ENCODE peak calls at places on chromosomes 2 and 18, in eight cellular contexts. One of them, this sample, is unnamed.

GRCh38 chr2:165648826-165649225 is 145.2 kb downstream of the GALNT3 start:
- DNase-seq in lung: no peak
- DNase-seq in hepatocyte: no peak
- DNase-seq in nephron progenitor cell: no peak
- DNase-seq in RWPE1: no peak
- DNase-seq in tibial nerve: no peak
- DNase-seq in chondrocyte: no peak
- DNase-seq in cardiac fibroblast: no peak
- DNase-seq in this sample: no peak

GRCh38 chr2:8146329-8147048 is 535.4 kb upstream of the ID2 start:
- DNase-seq in nephron progenitor cell: no peak
- DNase-seq in chondrocyte: no peak
- DNase-seq in tibial nerve: no peak
- DNase-seq in RWPE1: no peak
- DNase-seq in lung: no peak
- DNase-seq in hepatocyte: no peak
- DNase-seq in cardiac fibroblast: peak; percentile 39
- DNase-seq in this sample: no peak

GRCh38 chr18:48550101-48550729 is 11.4 kb downstream of the CTIF start:
- DNase-seq in hepatocyte: no peak
- DNase-seq in chondrocyte: no peak
- DNase-seq in cardiac fibroblast: no peak
- DNase-seq in nephron progenitor cell: no peak
- DNase-seq in tibial nerve: no peak
- DNase-seq in RWPE1: no peak
- DNase-seq in lung: no peak
- DNase-seq in this sample: no peak

GRCh38 chr2:71796174-71796592 is 342.8 kb downstream of the DYSF start:
- DNase-seq in nephron progenitor cell: no peak
- DNase-seq in RWPE1: peak; percentile 26
- DNase-seq in cardiac fibroblast: peak; percentile 56
- DNase-seq in hepatocyte: no peak
- DNase-seq in chondrocyte: no peak
- DNase-seq in lung: no peak
- DNase-seq in tibial nerve: no peak
- DNase-seq in this sample: no peak

GRCh38 chr18:12744103-12744502 is 41.3 kb downstream of the PSMG2 start:
- DNase-seq in lung: no peak
- DNase-seq in cardiac fibroblast: peak; percentile 90
- DNase-seq in chondrocyte: no peak
- DNase-seq in hepatocyte: peak; percentile 53
- DNase-seq in nephron progenitor cell: no peak
- DNase-seq in tibial nerve: no peak
- DNase-seq in RWPE1: peak; percentile 67
- DNase-seq in this sample: peak; percentile 68

GRCh38 chr2:196590286-196590685 is 49.2 kb upstream of the CCDC150 start:
- DNase-seq in cardiac fibroblast: no peak
- DNase-seq in tibial nerve: no peak
- DNase-seq in hepatocyte: no peak
- DNase-seq in RWPE1: no peak
- DNase-seq in nephron progenitor cell: no peak
- DNase-seq in chondrocyte: no peak
- DNase-seq in lung: no peak
- DNase-seq in this sample: no peak

GRCh38 chr2:142819411-142819810 is 58.1 kb upstream of the KYNU start:
- DNase-seq in lung: no peak
- DNase-seq in nephron progenitor cell: no peak
- DNase-seq in hepatocyte: no peak
- DNase-seq in cardiac fibroblast: no peak
- DNase-seq in RWPE1: no peak
- DNase-seq in tibial nerve: no peak
- DNase-seq in chondrocyte: no peak
- DNase-seq in this sample: no peak

GRCh38 chr2:6186332-6187100 is 494.3 kb downstream of the SOX11 start:
- DNase-seq in lung: peak; percentile 44
- DNase-seq in hepatocyte: peak; percentile 72
- DNase-seq in RWPE1: peak; percentile 4
- DNase-seq in tibial nerve: no peak
- DNase-seq in cardiac fibroblast: peak; percentile 48
- DNase-seq in nephron progenitor cell: peak; percentile 20
- DNase-seq in chondrocyte: no peak
- DNase-seq in this sample: no peak

GRCh38 chr2:195514365-195514764 is 142.7 kb upstream of the SLC39A10 start:
- DNase-seq in RWPE1: no peak
- DNase-seq in cardiac fibroblast: peak; percentile 9
- DNase-seq in hepatocyte: no peak
- DNase-seq in lung: no peak
- DNase-seq in nephron progenitor cell: no peak
- DNase-seq in tibial nerve: no peak
- DNase-seq in chondrocyte: no peak
- DNase-seq in this sample: no peak

GRCh38 chr18:61753373-61753772 is 139.4 kb downstream of the RNF152 start:
- DNase-seq in RWPE1: no peak
- DNase-seq in nephron progenitor cell: no peak
- DNase-seq in lung: no peak
- DNase-seq in tibial nerve: no peak
- DNase-seq in hepatocyte: no peak
- DNase-seq in cardiac fibroblast: no peak
- DNase-seq in chondrocyte: no peak
- DNase-seq in this sample: no peak

GRCh38 chr18:31241900-31242409 is 76.0 kb upstream of the DSG1 start:
- DNase-seq in cardiac fibroblast: no peak
- DNase-seq in RWPE1: peak; percentile 83
- DNase-seq in nephron progenitor cell: peak; percentile 68
- DNase-seq in hepatocyte: peak; percentile 77
- DNase-seq in lung: no peak
- DNase-seq in chondrocyte: no peak
- DNase-seq in tibial nerve: no peak
- DNase-seq in this sample: no peak

GRCh38 chr18:42105382-42105781 is 150.3 kb downstream of the PIK3C3 start:
- DNase-seq in tibial nerve: no peak
- DNase-seq in lung: no peak
- DNase-seq in RWPE1: no peak
- DNase-seq in cardiac fibroblast: no peak
- DNase-seq in nephron progenitor cell: no peak
- DNase-seq in hepatocyte: no peak
- DNase-seq in chondrocyte: no peak
- DNase-seq in this sample: no peak
- TF ChIP-seq CTCF in tibial nerve: no peak
- TF ChIP-seq CTCF in lung: no peak
- TF ChIP-seq CTCF in RWPE1: no peak
- TF ChIP-seq CTCF in cardiac fibroblast: no peak
- TF ChIP-seq CTCF in nephron progenitor cell: no peak
- TF ChIP-seq CTCF in hepatocyte: no peak
- TF ChIP-seq CTCF in chondrocyte: no peak
- TF ChIP-seq CTCF in this sample: no peak

DNA sequence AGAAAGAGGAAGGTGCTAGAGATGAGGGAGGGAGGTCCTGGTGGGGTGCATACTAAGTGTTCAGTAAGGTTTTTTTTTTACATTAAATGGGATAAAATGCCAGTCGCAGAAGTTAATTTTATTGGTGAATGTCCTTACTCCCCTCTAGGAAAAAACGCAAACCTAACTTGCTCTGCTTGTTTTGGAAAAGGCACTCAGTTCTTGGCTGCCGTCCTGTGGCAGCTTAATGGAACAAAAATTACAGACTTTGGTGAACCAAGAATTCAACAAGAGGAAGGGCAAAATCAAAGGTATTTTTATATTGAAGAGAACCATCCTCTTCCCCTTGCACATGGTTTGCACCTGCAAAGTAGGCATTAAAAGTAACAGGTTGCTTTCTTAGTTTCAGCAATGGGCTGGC is 12.7 kb upstream of the IL18R1 start:
- DNase-seq in cardiac fibroblast: peak; percentile 40
- DNase-seq in RWPE1: no peak
- DNase-seq in lung: no peak
- DNase-seq in hepatocyte: no peak
- DNase-seq in chondrocyte: no peak
- DNase-seq in nephron progenitor cell: no peak
- DNase-seq in tibial nerve: no peak
- DNase-seq in this sample: no peak
- TF ChIP-seq CTCF in cardiac fibroblast: peak; percentile 41
- TF ChIP-seq CTCF in RWPE1: no peak
- TF ChIP-seq CTCF in lung: no peak
- TF ChIP-seq CTCF in hepatocyte: peak; percentile 12
- TF ChIP-seq CTCF in chondrocyte: peak; percentile 32
- TF ChIP-seq CTCF in nephron progenitor cell: no peak
- TF ChIP-seq CTCF in tibial nerve: no peak
- TF ChIP-seq CTCF in this sample: no peak

GRCh38 chr2:136796339-136796738 is 31.0 kb downstream of the THSD7B start:
- DNase-seq in tibial nerve: no peak
- DNase-seq in hepatocyte: no peak
- DNase-seq in chondrocyte: no peak
- DNase-seq in cardiac fibroblast: no peak
- DNase-seq in lung: no peak
- DNase-seq in RWPE1: no peak
- DNase-seq in nephron progenitor cell: no peak
- DNase-seq in this sample: no peak
- TF ChIP-seq CTCF in tibial nerve: no peak
- TF ChIP-seq CTCF in hepatocyte: peak; percentile 17
- TF ChIP-seq CTCF in chondrocyte: no peak
- TF ChIP-seq CTCF in cardiac fibroblast: no peak
- TF ChIP-seq CTCF in lung: no peak
- TF ChIP-seq CTCF in RWPE1: no peak
- TF ChIP-seq CTCF in nephron progenitor cell: peak; percentile 19
- TF ChIP-seq CTCF in this sample: no peak

DNA sequence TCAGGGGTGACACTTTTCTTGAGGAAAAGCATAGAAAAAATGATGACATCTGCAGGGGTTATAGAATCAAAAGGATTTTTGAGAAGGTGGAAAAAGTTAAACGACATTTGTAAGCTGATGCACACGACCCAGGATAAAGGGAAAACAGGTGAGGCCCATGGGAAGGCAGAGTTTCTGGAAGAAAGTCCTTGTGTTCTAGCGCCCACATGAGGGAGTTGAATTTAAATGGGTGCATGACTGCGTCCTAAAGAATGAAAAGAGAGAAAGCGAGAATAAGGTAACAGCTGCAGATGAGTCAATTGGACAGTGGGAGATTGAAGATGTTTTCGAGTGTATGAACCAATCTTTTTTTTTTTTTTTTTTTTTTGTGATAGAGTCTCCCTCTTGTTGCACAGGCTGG is 158.1 kb downstream of the GALR1 start:
- DNase-seq in hepatocyte: no peak
- DNase-seq in RWPE1: no peak
- DNase-seq in lung: no peak
- DNase-seq in cardiac fibroblast: no peak
- DNase-seq in tibial nerve: no peak
- DNase-seq in chondrocyte: no peak
- DNase-seq in nephron progenitor cell: no peak
- DNase-seq in this sample: no peak
- TF ChIP-seq CTCF in hepatocyte: no peak
- TF ChIP-seq CTCF in RWPE1: no peak
- TF ChIP-seq CTCF in lung: no peak
- TF ChIP-seq CTCF in cardiac fibroblast: no peak
- TF ChIP-seq CTCF in tibial nerve: no peak
- TF ChIP-seq CTCF in chondrocyte: no peak
- TF ChIP-seq CTCF in nephron progenitor cell: no peak
- TF ChIP-seq CTCF in this sample: no peak

GRCh38 chr2:36616947-36617346 is 19.0 kb upstream of the FEZ2 start:
- DNase-seq in nephron progenitor cell: no peak
- DNase-seq in chondrocyte: no peak
- DNase-seq in cardiac fibroblast: no peak
- DNase-seq in hepatocyte: no peak
- DNase-seq in lung: no peak
- DNase-seq in RWPE1: no peak
- DNase-seq in tibial nerve: no peak
- DNase-seq in this sample: no peak

GRCh38 chr2:36615214-36615613 is 17.2 kb upstream of the FEZ2 start:
- DNase-seq in tibial nerve: no peak
- DNase-seq in lung: no peak
- DNase-seq in nephron progenitor cell: no peak
- DNase-seq in cardiac fibroblast: peak; percentile 53
- DNase-seq in chondrocyte: no peak
- DNase-seq in hepatocyte: peak; percentile 40
- DNase-seq in RWPE1: peak; percentile 30
- DNase-seq in this sample: no peak

GRCh38 chr2:36609507-36609906 is 11.5 kb upstream of the FEZ2 start:
- DNase-seq in chondrocyte: no peak
- DNase-seq in nephron progenitor cell: no peak
- DNase-seq in RWPE1: no peak
- DNase-seq in tibial nerve: no peak
- DNase-seq in cardiac fibroblast: no peak
- DNase-seq in lung: no peak
- DNase-seq in hepatocyte: no peak
- DNase-seq in this sample: no peak

GRCh38 chr2:36611316-36611990 is 13.5 kb upstream of the FEZ2 start:
- DNase-seq in chondrocyte: no peak
- DNase-seq in cardiac fibroblast: no peak
- DNase-seq in nephron progenitor cell: no peak
- DNase-seq in hepatocyte: no peak
- DNase-seq in RWPE1: no peak
- DNase-seq in tibial nerve: no peak
- DNase-seq in lung: no peak
- DNase-seq in this sample: no peak

GRCh38 chr2:36613801-36614200 is 15.8 kb upstream of the FEZ2 start:
- DNase-seq in tibial nerve: no peak
- DNase-seq in hepatocyte: no peak
- DNase-seq in chondrocyte: no peak
- DNase-seq in cardiac fibroblast: no peak
- DNase-seq in RWPE1: no peak
- DNase-seq in lung: no peak
- DNase-seq in nephron progenitor cell: no peak
- DNase-seq in this sample: no peak
- TF ChIP-seq CTCF in tibial nerve: no peak
- TF ChIP-seq CTCF in hepatocyte: no peak
- TF ChIP-seq CTCF in chondrocyte: no peak
- TF ChIP-seq CTCF in cardiac fibroblast: no peak
- TF ChIP-seq CTCF in RWPE1: no peak
- TF ChIP-seq CTCF in lung: no peak
- TF ChIP-seq CTCF in nephron progenitor cell: no peak
- TF ChIP-seq CTCF in this sample: no peak

GRCh38 chr2:167340322-167340721 is 452.0 kb downstream of the XIRP2 start:
- DNase-seq in hepatocyte: no peak
- DNase-seq in lung: no peak
- DNase-seq in tibial nerve: no peak
- DNase-seq in chondrocyte: no peak
- DNase-seq in cardiac fibroblast: no peak
- DNase-seq in RWPE1: no peak
- DNase-seq in nephron progenitor cell: no peak
- DNase-seq in this sample: no peak

GRCh38 chr2:167345559-167345958 is 457.3 kb downstream of the XIRP2 start:
- DNase-seq in chondrocyte: no peak
- DNase-seq in hepatocyte: no peak
- DNase-seq in tibial nerve: no peak
- DNase-seq in lung: no peak
- DNase-seq in RWPE1: no peak
- DNase-seq in nephron progenitor cell: no peak
- DNase-seq in cardiac fibroblast: no peak
- DNase-seq in this sample: no peak

DNA sequence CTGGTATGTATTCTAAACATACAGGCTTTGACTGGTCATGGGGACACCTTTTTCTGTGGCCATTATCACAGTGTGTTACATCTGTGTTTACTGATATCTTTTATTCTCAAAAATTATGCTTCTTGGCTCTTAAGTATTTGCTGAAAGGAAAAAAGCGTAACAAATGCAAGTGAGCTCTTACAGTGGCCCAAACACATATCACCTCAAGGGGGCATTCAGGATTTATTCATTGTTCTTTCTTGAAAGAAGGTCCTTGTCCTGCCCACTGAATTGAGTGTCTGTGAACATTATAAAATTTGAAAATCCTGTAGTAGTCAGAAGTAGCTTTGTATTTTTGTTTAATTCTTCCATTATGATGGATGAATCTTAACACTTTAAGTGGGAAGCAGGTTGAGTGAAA is 454.5 kb downstream of the XIRP2 start:
- DNase-seq in RWPE1: no peak
- DNase-seq in tibial nerve: no peak
- DNase-seq in chondrocyte: no peak
- DNase-seq in nephron progenitor cell: no peak
- DNase-seq in hepatocyte: no peak
- DNase-seq in cardiac fibroblast: peak; percentile 16
- DNase-seq in lung: no peak
- DNase-seq in this sample: no peak
- TF ChIP-seq CTCF in RWPE1: no peak
- TF ChIP-seq CTCF in tibial nerve: no peak
- TF ChIP-seq CTCF in chondrocyte: peak; percentile 66
- TF ChIP-seq CTCF in nephron progenitor cell: peak; percentile 2
- TF ChIP-seq CTCF in hepatocyte: peak; percentile 17
- TF ChIP-seq CTCF in cardiac fibroblast: peak; percentile 19
- TF ChIP-seq CTCF in lung: no peak
- TF ChIP-seq CTCF in this sample: no peak

This sample was measured in GM10248.